ENCODE peak calls at places on chromosomes 11 and 22, in four cellular contexts. One of them, this sample, is unnamed.

GRCh38 chr11:47485112-47485511 is 36.2 kb upstream of the RAPSN start:
- DNase-seq in posterior vena cava: no peak
- DNase-seq in right lobe of liver: no peak
- DNase-seq in activated CD4-positive, alpha-beta T cell treated with anti-CD3 and anti-CD28 coated beads, Interleukin-2, amount 50 U/mL, for 24 hours: no peak
- DNase-seq in this sample: no peak

GRCh38 chr11:78046486-78046854 is 17.2 kb upstream of the THRSP start:
- DNase-seq in activated CD4-positive, alpha-beta T cell treated with anti-CD3 and anti-CD28 coated beads, Interleukin-2, amount 50 U/mL, for 24 hours: no peak
- DNase-seq in right lobe of liver: no peak
- DNase-seq in posterior vena cava: no peak
- DNase-seq in this sample: no peak

GRCh38 chr22:35792501-35792900 is 74.8 kb downstream of the APOL5 start:
- DNase-seq in posterior vena cava: no peak
- DNase-seq in activated CD4-positive, alpha-beta T cell treated with anti-CD3 and anti-CD28 coated beads, Interleukin-2, amount 50 U/mL, for 24 hours: no peak
- DNase-seq in right lobe of liver: no peak
- DNase-seq in this sample: no peak

GRCh38 chr11:42473116-42473515 is 838.7 kb upstream of the API5 start:
- DNase-seq in right lobe of liver: no peak
- DNase-seq in activated CD4-positive, alpha-beta T cell treated with anti-CD3 and anti-CD28 coated beads, Interleukin-2, amount 50 U/mL, for 24 hours: no peak
- DNase-seq in posterior vena cava: no peak
- DNase-seq in this sample: no peak

GRCh38 chr22:47210112-47210657 is 447.7 kb downstream of the TBC1D22A start:
- DNase-seq in activated CD4-positive, alpha-beta T cell treated with anti-CD3 and anti-CD28 coated beads, Interleukin-2, amount 50 U/mL, for 24 hours: no peak
- DNase-seq in right lobe of liver: no peak
- DNase-seq in posterior vena cava: peak
- DNase-seq in this sample: no peak

GRCh38 chr22:40449676-40450035 is 79.3 kb downstream of the SGSM3 start:
- DNase-seq in posterior vena cava: no peak
- DNase-seq in activated CD4-positive, alpha-beta T cell treated with anti-CD3 and anti-CD28 coated beads, Interleukin-2, amount 50 U/mL, for 24 hours: no peak
- DNase-seq in right lobe of liver: no peak
- DNase-seq in this sample: no peak

GRCh38 chr11:119094816-119095065 is 6.9 kb downstream of the DPAGT1 start:
- DNase-seq in activated CD4-positive, alpha-beta T cell treated with anti-CD3 and anti-CD28 coated beads, Interleukin-2, amount 50 U/mL, for 24 hours: no peak
- DNase-seq in right lobe of liver: peak
- DNase-seq in posterior vena cava: peak
- DNase-seq in this sample: peak

GRCh38 chr11:68352591-68352990 is 40.2 kb downstream of the LRP5 start:
- DNase-seq in right lobe of liver: no peak
- DNase-seq in activated CD4-positive, alpha-beta T cell treated with anti-CD3 and anti-CD28 coated beads, Interleukin-2, amount 50 U/mL, for 24 hours: no peak
- DNase-seq in posterior vena cava: no peak
- DNase-seq in this sample: no peak

GRCh38 chr11:67520856-67521824 is 2.1 kb downstream of the CABP2 start:
- DNase-seq in activated CD4-positive, alpha-beta T cell treated with anti-CD3 and anti-CD28 coated beads, Interleukin-2, amount 50 U/mL, for 24 hours: no peak
- DNase-seq in posterior vena cava: peak
- DNase-seq in right lobe of liver: no peak
- DNase-seq in this sample: no peak

GRCh38 chr11:102332611-102332994 is 14.4 kb upstream of the BIRC2 start:
- DNase-seq in right lobe of liver: no peak
- DNase-seq in posterior vena cava: no peak
- DNase-seq in activated CD4-positive, alpha-beta T cell treated with anti-CD3 and anti-CD28 coated beads, Interleukin-2, amount 50 U/mL, for 24 hours: no peak
- DNase-seq in this sample: no peak

GRCh38 chr22:30400159-30400558 is 3.3 kb downstream of the SEC14L2 start:
- DNase-seq in posterior vena cava: no peak
- DNase-seq in activated CD4-positive, alpha-beta T cell treated with anti-CD3 and anti-CD28 coated beads, Interleukin-2, amount 50 U/mL, for 24 hours: no peak
- DNase-seq in right lobe of liver: no peak
- DNase-seq in this sample: no peak

GRCh38 chr11:65529475-65530156 is 4.7 kb downstream of the SCYL1 start:
- DNase-seq in activated CD4-positive, alpha-beta T cell treated with anti-CD3 and anti-CD28 coated beads, Interleukin-2, amount 50 U/mL, for 24 hours: no peak
- DNase-seq in right lobe of liver: peak
- DNase-seq in posterior vena cava: no peak
- DNase-seq in this sample: no peak

GRCh38 chr11:115217726-115218311 is 286.4 kb downstream of the CADM1 start:
- DNase-seq in right lobe of liver: no peak
- DNase-seq in posterior vena cava: no peak
- DNase-seq in activated CD4-positive, alpha-beta T cell treated with anti-CD3 and anti-CD28 coated beads, Interleukin-2, amount 50 U/mL, for 24 hours: no peak
- DNase-seq in this sample: no peak